ENCODE peak calls at places on chromosomes 6 and 20, in six cellular contexts. A is cardiac muscle cell; S is tibial artery; Q is SK-N-SH; X is left ventricle myocardium inferior; U is effector memory CD4-positive, alpha-beta T cell. O is an unnamed sample.

GRCh38 chr20:25081730-25082497 is at the start of gene VSX1:
- DNase-seq in U (no peak), S (peak; percentile 53), X (no peak), Q (peak; percentile 54), A (no peak), O (peak; percentile 37)

GRCh38 chr6:14919038-14919437 is 326.8 kb upstream of the JARID2 start:
- DNase-seq in Q (no peak), U (no peak), S (no peak), X (no peak), A (no peak), O (no peak)

GRCh38 chr6:15872252-15873103 is 209.7 kb upstream of the DTNBP1 start:
- DNase-seq in Q (no peak), A (no peak), S (no peak), X (no peak), U (no peak), O (no peak)

GRCh38 chr20:9989066-9989724 is 45.6 kb upstream of the ANKEF1 start:
- DNase-seq in U (no peak), X (no peak), Q (no peak), S (no peak), A (no peak), O (no peak)

GRCh38 chr6:278494-278893 is 13.8 kb upstream of the DUSP22 start:
- DNase-seq in U (no peak), Q (no peak), S (no peak), X (no peak), A (no peak), O (no peak)

GRCh38 chr6:118678866-118679265 is 27.5 kb upstream of the CEP85L start:
- DNase-seq in Q (no peak), X (no peak), A (no peak), S (no peak), U (no peak), O (no peak)

GRCh38 chr20:50193851-50194830 is 3.5 kb downstream of the CEBPB start:
- DNase-seq in U (no peak), A (no peak), X (no peak), S (peak; percentile 73), Q (no peak), O (peak; percentile 48)

GRCh38 chr6:41014780-41015179 is 24.2 kb downstream of the UNC5CL start:
- DNase-seq in Q (no peak), U (no peak), S (no peak), X (no peak), A (no peak), O (no peak)

GRCh38 chr6:169250660-169251059 is 3.0 kb downstream of the THBS2 start:
- DNase-seq in U (no peak), A (no peak), Q (no peak), X (no peak), S (peak; percentile 85), O (no peak)

GRCh38 chr6:169982461-169983386 is 231.3 kb downstream of the ERMARD start:
- DNase-seq in A (no peak), S (peak; percentile 51), X (no peak), U (no peak), Q (no peak), O (no peak)

GRCh38 chr6:42783876-42784738 is 2.3 kb downstream of the BICRAL start:
- DNase-seq in U (no peak), A (no peak), X (no peak), Q (no peak), S (no peak), O (no peak)

GRCh38 chr20:62758226-62758912 is 37.9 kb upstream of the MRGBP start:
- DNase-seq in X (no peak), A (no peak), Q (no peak), U (no peak), S (no peak), O (peak; percentile 15)

GRCh38 chr6:143575440-143575839 is 63.9 kb upstream of the FUCA2 start:
- DNase-seq in A (peak; percentile 68), U (peak; percentile 17), X (no peak), Q (peak; percentile 79), S (peak; percentile 76), O (no peak)

GRCh38 chr20:60022849-60023248 is 64.6 kb downstream of the CDH26 start:
- DNase-seq in U (no peak), Q (no peak), X (no peak), S (no peak), A (no peak), O (no peak)

GRCh38 chr6:33204165-33204414 is 365 bp upstream of the HSD17B8 start:
- DNase-seq in S (no peak), A (no peak), Q (no peak), U (no peak), X (no peak), O (no peak)

GRCh38 chr20:53642196-53643030 is 48.8 kb upstream of the ZNF217 start:
- DNase-seq in S (no peak), X (no peak), Q (no peak), U (peak; percentile 23), A (peak; percentile 54), O (no peak)

GRCh38 chr20:62058941-62059340 is 6.7 kb downstream of the TAF4 start:
- DNase-seq in S (no peak), X (no peak), U (no peak), Q (no peak), A (no peak), O (no peak)

GRCh38 chr6:163533443-163533842 is 118.9 kb downstream of the QKI start:
- DNase-seq in X (no peak), U (no peak), S (no peak), A (no peak), Q (no peak), O (no peak)

GRCh38 chr6:80331522-80331921 is 225.1 kb downstream of the BCKDHB start:
- DNase-seq in X (no peak), S (no peak), A (no peak), U (no peak), Q (no peak), O (no peak)

GRCh38 chr6:12785301-12785700 is 68.7 kb downstream of the PHACTR1 start:
- DNase-seq in Q (no peak), U (no peak), X (no peak), S (no peak), A (no peak), O (no peak)

GRCh38 chr6:146361367-146361924 is 182.2 kb upstream of the RAB32 start:
- DNase-seq in A (no peak), X (peak; percentile 40), Q (peak; percentile 14), U (no peak), S (no peak), O (no peak)

GRCh38 chr20:32902456-32903420 is 44.0 kb downstream of the EFCAB8 start:
- DNase-seq in U (peak; percentile 53), Q (peak; percentile 80), S (no peak), X (peak; percentile 32), A (peak; percentile 66), O (peak; percentile 68)

GRCh38 chr6:143845033-143845432 is 1.9 kb downstream of the LTV1 start:
- DNase-seq in Q (no peak), A (no peak), X (no peak), S (no peak), U (no peak), O (no peak)

GRCh38 chr6:33957391-33958207 is 153.8 kb upstream of the MLN start:
- DNase-seq in Q (no peak), U (no peak), A (no peak), S (no peak), X (no peak), O (no peak)

GRCh38 chr6:56752009-56752408 is 109.3 kb upstream of the DST start:
- DNase-seq in S (no peak), A (no peak), U (no peak), X (no peak), Q (no peak), O (no peak)

GRCh38 chr6:37029249-37029959 is 23.9 kb downstream of the FGD2 start:
- DNase-seq in A (peak; percentile 75), S (peak; percentile 80), U (peak; percentile 22), Q (peak; percentile 86), X (peak; percentile 70), O (peak; percentile 74)

GRCh38 chr6:169620171-169621125 is 81.4 kb downstream of the WDR27 start:
- DNase-seq in S (no peak), X (no peak), U (no peak), Q (no peak), A (no peak), O (no peak)

GRCh38 chr6:1312193-1312443 is 220 bp downstream of the FOXQ1 start:
- DNase-seq in A (no peak), U (no peak), Q (peak; percentile 21), X (no peak), S (no peak), O (no peak)

GRCh38 chr20:52231230-52231746 is 39.7 kb upstream of the ZFP64 start:
- DNase-seq in S (no peak), Q (no peak), X (no peak), A (no peak), U (no peak), O (no peak)

GRCh38 chr6:46407785-46408530 is 83.3 kb downstream of the RCAN2 start:
- DNase-seq in A (no peak), U (no peak), X (no peak), S (no peak), Q (no peak), O (no peak)

GRCh38 chr20:33130553-33130952 is 37.4 kb upstream of the BPIFA2 start:
- DNase-seq in S (no peak), U (no peak), X (no peak), Q (no peak), A (no peak), O (no peak)

GRCh38 chr6:96470296-96470695 is 51.3 kb upstream of the UFL1 start:
- DNase-seq in S (no peak), X (no peak), Q (no peak), U (no peak), A (no peak), O (no peak)
- H3K27ac ChIP-seq in S (no peak overlapping the region), X (no peak overlapping the region), Q (no peak overlapping the region), U (no peak overlapping the region), A (no peak overlapping the region), O (no peak overlapping the region)

GRCh38 chr6:167985205-167985604 is 12.3 kb upstream of the KIF25 start:
- DNase-seq in U (no peak), X (no peak), Q (no peak), S (no peak), A (no peak), O (no peak)
- H3K9me3 ChIP-seq in U (no peaks in the 10 kb centered on the region), X (no peaks in the 10 kb centered on the region), Q (no peaks in the 10 kb centered on the region), S (no peaks in the 10 kb centered on the region), A (no peaks in the 10 kb centered on the region), O (no peaks in the 10 kb centered on the region)

GRCh38 chr6:100482698-100483097 is 18.0 kb upstream of the SIM1 start:
- DNase-seq in U (no peak), S (no peak), A (no peak), X (no peak), Q (no peak), O (no peak)

GRCh38 chr6:100485268-100485667 is 20.5 kb upstream of the SIM1 start:
- DNase-seq in X (no peak), Q (no peak), U (no peak), S (no peak), A (no peak), O (no peak)

GRCh38 chr6:100488231-100488630 is 23.5 kb upstream of the SIM1 start:
- DNase-seq in Q (no peak), S (no peak), U (no peak), A (no peak), X (no peak), O (no peak)

GRCh38 chr6:100487638-100488037 is 22.9 kb upstream of the SIM1 start:
- DNase-seq in Q (no peak), X (no peak), A (no peak), U (no peak), S (no peak), O (no peak)

GRCh38 chr6:100484474-100484873 is 19.8 kb upstream of the SIM1 start:
- DNase-seq in X (no peak), Q (no peak), U (no peak), S (no peak), A (no peak), O (no peak)
- H3K27ac ChIP-seq in X (no peak overlapping the region), Q (no peak overlapping the region), U (no peak overlapping the region), S (no peak overlapping the region), A (no peak overlapping the region), O (no peak overlapping the region)

GRCh38 chr6:159470400-159470799 is 222.6 kb downstream of the SOD2 start:
- DNase-seq in A (no peak), S (no peak), X (no peak), Q (no peak), U (no peak), O (no peak)
- H3K9me3 ChIP-seq in A (no peaks in the 10 kb centered on the region), S (no peaks in the 10 kb centered on the region), X (peaks cover 12% of the 10 kb centered on the region), Q (no peaks in the 10 kb centered on the region), U (no peaks in the 10 kb centered on the region), O (no peaks in the 10 kb centered on the region)